ENCODE peak calls at places on chromosome 10, in ten cellular contexts. One of them, this sample, is unnamed.

GRCh38 chr10:6228647-6229046 is 25.9 kb downstream of the PFKFB3 start:
- DNase-seq in spleen: peak
- DNase-seq in A549: no peak
- DNase-seq in heart left ventricle: no peak
- DNase-seq in GM12891: no peak
- DNase-seq in sigmoid colon: no peak
- DNase-seq in endothelial cell of umbilical vein: no peak
- DNase-seq in IMR-90: no peak
- DNase-seq in suprapubic skin: no peak
- DNase-seq in transverse colon: no peak
- DNase-seq in this sample: no peak

GRCh38 chr10:78757542-78757941 is 311.2 kb upstream of the ZMIZ1 start:
- DNase-seq in spleen: peak
- DNase-seq in A549: no peak
- DNase-seq in heart left ventricle: no peak
- DNase-seq in GM12891: no peak
- DNase-seq in sigmoid colon: no peak
- DNase-seq in endothelial cell of umbilical vein: no peak
- DNase-seq in IMR-90: peak
- DNase-seq in suprapubic skin: no peak
- DNase-seq in transverse colon: no peak
- DNase-seq in this sample: no peak

GRCh38 chr10:18333616-18334015 is 193.4 kb downstream of the CACNB2 start:
- DNase-seq in spleen: no peak
- DNase-seq in A549: no peak
- DNase-seq in heart left ventricle: no peak
- DNase-seq in GM12891: no peak
- DNase-seq in sigmoid colon: no peak
- DNase-seq in endothelial cell of umbilical vein: no peak
- DNase-seq in IMR-90: no peak
- DNase-seq in suprapubic skin: no peak
- DNase-seq in transverse colon: no peak
- DNase-seq in this sample: no peak

GRCh38 chr10:603745-604144 is 85.7 kb downstream of the DIP2C start:
- DNase-seq in spleen: no peak
- DNase-seq in A549: no peak
- DNase-seq in heart left ventricle: no peak
- DNase-seq in GM12891: no peak
- DNase-seq in sigmoid colon: peak
- DNase-seq in endothelial cell of umbilical vein: no peak
- DNase-seq in IMR-90: no peak
- DNase-seq in suprapubic skin: no peak
- DNase-seq in transverse colon: no peak
- DNase-seq in this sample: no peak

GRCh38 chr10:103507235-103508191 is 14.0 kb downstream of the NEURL1 start:
- DNase-seq in spleen: peak
- DNase-seq in A549: no peak
- DNase-seq in heart left ventricle: no peak
- DNase-seq in GM12891: no peak
- DNase-seq in sigmoid colon: no peak
- DNase-seq in endothelial cell of umbilical vein: no peak
- DNase-seq in IMR-90: no peak
- DNase-seq in suprapubic skin: peak
- DNase-seq in transverse colon: no peak
- DNase-seq in this sample: no peak

GRCh38 chr10:70328987-70329386 is 45.2 kb upstream of the NPFFR1 start:
- DNase-seq in spleen: no peak
- DNase-seq in A549: no peak
- DNase-seq in heart left ventricle: no peak
- DNase-seq in GM12891: no peak
- DNase-seq in sigmoid colon: no peak
- DNase-seq in endothelial cell of umbilical vein: no peak
- DNase-seq in IMR-90: peak
- DNase-seq in suprapubic skin: peak
- DNase-seq in transverse colon: no peak
- DNase-seq in this sample: no peak

GRCh38 chr10:17005621-17006566 is 123.7 kb downstream of the CUBN start:
- DNase-seq in spleen: no peak
- DNase-seq in A549: no peak
- DNase-seq in heart left ventricle: no peak
- DNase-seq in GM12891: no peak
- DNase-seq in sigmoid colon: no peak
- DNase-seq in endothelial cell of umbilical vein: no peak
- DNase-seq in IMR-90: no peak
- DNase-seq in suprapubic skin: no peak
- DNase-seq in transverse colon: no peak
- DNase-seq in this sample: no peak

GRCh38 chr10:80158598-80159127 is 26.1 kb downstream of the PLAC9 start:
- DNase-seq in spleen: peak
- DNase-seq in A549: peak
- DNase-seq in heart left ventricle: peak
- DNase-seq in GM12891: no peak
- DNase-seq in sigmoid colon: peak
- DNase-seq in endothelial cell of umbilical vein: peak
- DNase-seq in IMR-90: peak
- DNase-seq in suprapubic skin: no peak
- DNase-seq in transverse colon: peak
- DNase-seq in this sample: no peak

GRCh38 chr10:133139561-133140065 is 20.4 kb upstream of the KNDC1 start:
- DNase-seq in spleen: peak
- DNase-seq in A549: no peak
- DNase-seq in heart left ventricle: no peak
- DNase-seq in GM12891: no peak
- DNase-seq in sigmoid colon: peak
- DNase-seq in endothelial cell of umbilical vein: no peak
- DNase-seq in IMR-90: no peak
- DNase-seq in suprapubic skin: no peak
- DNase-seq in transverse colon: no peak
- DNase-seq in this sample: no peak

GRCh38 chr10:128027822-128028507 is 98.3 kb downstream of the MKI67 start:
- DNase-seq in spleen: no peak
- DNase-seq in A549: no peak
- DNase-seq in heart left ventricle: no peak
- DNase-seq in GM12891: no peak
- DNase-seq in sigmoid colon: peak
- DNase-seq in endothelial cell of umbilical vein: no peak
- DNase-seq in IMR-90: no peak
- DNase-seq in suprapubic skin: no peak
- DNase-seq in transverse colon: no peak
- DNase-seq in this sample: no peak

GRCh38 chr10:77531441-77532001 is 106.1 kb downstream of the KCNMA1 start:
- DNase-seq in spleen: no peak
- DNase-seq in A549: peak
- DNase-seq in heart left ventricle: no peak
- DNase-seq in GM12891: no peak
- DNase-seq in sigmoid colon: peak
- DNase-seq in endothelial cell of umbilical vein: peak
- DNase-seq in IMR-90: peak
- DNase-seq in suprapubic skin: no peak
- DNase-seq in transverse colon: no peak
- DNase-seq in this sample: no peak

GRCh38 chr10:11201911-11202310 is 184.2 kb downstream of the CELF2 start:
- DNase-seq in spleen: no peak
- DNase-seq in A549: no peak
- DNase-seq in heart left ventricle: no peak
- DNase-seq in GM12891: no peak
- DNase-seq in sigmoid colon: no peak
- DNase-seq in endothelial cell of umbilical vein: no peak
- DNase-seq in IMR-90: no peak
- DNase-seq in suprapubic skin: no peak
- DNase-seq in transverse colon: no peak
- DNase-seq in this sample: no peak

GRCh38 chr10:29083096-29083495 is 205.8 kb upstream of the LYZL1 start:
- DNase-seq in spleen: no peak
- DNase-seq in A549: no peak
- DNase-seq in heart left ventricle: no peak
- DNase-seq in GM12891: no peak
- DNase-seq in sigmoid colon: no peak
- DNase-seq in endothelial cell of umbilical vein: no peak
- DNase-seq in IMR-90: no peak
- DNase-seq in suprapubic skin: no peak
- DNase-seq in transverse colon: no peak
- DNase-seq in this sample: no peak

GRCh38 chr10:78579995-78580394 is 488.8 kb upstream of the ZMIZ1 start:
- DNase-seq in spleen: no peak
- DNase-seq in A549: no peak
- DNase-seq in heart left ventricle: peak
- DNase-seq in GM12891: no peak
- DNase-seq in sigmoid colon: peak
- DNase-seq in endothelial cell of umbilical vein: peak
- DNase-seq in IMR-90: no peak
- DNase-seq in suprapubic skin: no peak
- DNase-seq in transverse colon: peak
- DNase-seq in this sample: no peak

GRCh38 chr10:97350138-97350537 is 15.6 kb upstream of the FRAT2 start:
- DNase-seq in spleen: no peak
- DNase-seq in A549: no peak
- DNase-seq in heart left ventricle: no peak
- DNase-seq in GM12891: no peak
- DNase-seq in sigmoid colon: no peak
- DNase-seq in endothelial cell of umbilical vein: no peak
- DNase-seq in IMR-90: no peak
- DNase-seq in suprapubic skin: no peak
- DNase-seq in transverse colon: peak
- DNase-seq in this sample: no peak
- TF ChIP-seq POLR2A in spleen: no peak
- TF ChIP-seq POLR2A in A549: no peak
- TF ChIP-seq POLR2A in heart left ventricle: no peak
- TF ChIP-seq POLR2A in GM12891: no peak
- TF ChIP-seq POLR2A in sigmoid colon: no peak
- TF ChIP-seq POLR2A in endothelial cell of umbilical vein: no peak
- TF ChIP-seq POLR2A in IMR-90: no peak
- TF ChIP-seq POLR2A in suprapubic skin: no peak
- TF ChIP-seq POLR2A in transverse colon: no peak
- TF ChIP-seq POLR2A in this sample: no peak

DNA sequence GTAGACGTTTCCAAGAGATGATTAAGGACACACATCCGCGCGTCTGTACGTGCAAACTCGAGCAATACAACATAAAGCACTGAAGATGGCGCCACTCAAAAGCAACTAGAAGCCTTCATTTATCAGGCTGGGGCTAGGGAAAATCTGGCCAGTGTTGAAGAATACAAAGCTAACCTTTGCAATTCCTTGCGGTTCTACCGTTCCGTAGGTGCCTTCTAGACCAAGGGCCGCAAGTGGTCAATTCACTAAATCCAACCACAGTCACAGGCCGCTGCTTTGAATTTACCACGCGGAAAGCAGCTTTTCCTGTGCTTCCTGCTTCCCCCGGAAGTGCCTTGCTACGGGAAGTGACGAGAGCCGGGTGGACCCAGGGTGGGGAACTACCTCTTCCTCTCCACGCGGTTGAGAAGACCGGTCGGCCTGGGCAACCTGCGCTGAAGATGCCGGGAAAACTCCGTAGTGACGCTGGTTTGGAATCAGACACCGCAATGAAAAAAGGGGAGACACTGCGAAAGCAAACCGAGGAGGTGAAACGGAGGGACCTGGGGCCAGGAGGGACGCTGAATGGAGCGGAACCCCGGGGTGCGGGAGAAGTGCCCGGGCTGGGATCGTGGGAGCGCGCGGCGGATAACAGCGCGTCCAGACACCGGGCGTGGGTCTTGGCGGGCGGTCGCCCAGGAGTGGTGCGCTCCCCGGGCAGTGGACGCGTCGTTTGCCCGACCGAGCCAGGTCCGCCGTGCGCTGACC is at the start of gene DDX21:
- DNase-seq in spleen: peak
- DNase-seq in A549: peak
- DNase-seq in heart left ventricle: peak
- DNase-seq in GM12891: peak
- DNase-seq in sigmoid colon: peak
- DNase-seq in endothelial cell of umbilical vein: peak
- DNase-seq in IMR-90: peak
- DNase-seq in suprapubic skin: peak
- DNase-seq in transverse colon: peak
- DNase-seq in this sample: peak
- TF ChIP-seq POLR2A in spleen: peak
- TF ChIP-seq POLR2A in A549: peak
- TF ChIP-seq POLR2A in heart left ventricle: peak
- TF ChIP-seq POLR2A in GM12891: peak
- TF ChIP-seq POLR2A in sigmoid colon: peak
- TF ChIP-seq POLR2A in endothelial cell of umbilical vein: peak
- TF ChIP-seq POLR2A in IMR-90: peak
- TF ChIP-seq POLR2A in suprapubic skin: peak
- TF ChIP-seq POLR2A in transverse colon: peak
- TF ChIP-seq POLR2A in this sample: peak

GRCh38 chr10:60778214-60778977 is at the start of gene CDK1:
- DNase-seq in spleen: peak
- DNase-seq in A549: peak
- DNase-seq in heart left ventricle: peak
- DNase-seq in GM12891: peak
- DNase-seq in sigmoid colon: peak
- DNase-seq in endothelial cell of umbilical vein: peak
- DNase-seq in IMR-90: peak
- DNase-seq in suprapubic skin: peak
- DNase-seq in transverse colon: peak
- DNase-seq in this sample: peak
- TF ChIP-seq POLR2A in spleen: no peak
- TF ChIP-seq POLR2A in A549: peak
- TF ChIP-seq POLR2A in heart left ventricle: no peak
- TF ChIP-seq POLR2A in GM12891: peak
- TF ChIP-seq POLR2A in sigmoid colon: no peak
- TF ChIP-seq POLR2A in endothelial cell of umbilical vein: peak
- TF ChIP-seq POLR2A in IMR-90: peak
- TF ChIP-seq POLR2A in suprapubic skin: no peak
- TF ChIP-seq POLR2A in transverse colon: no peak
- TF ChIP-seq POLR2A in this sample: peak

GRCh38 chr10:131685576-131685975 is 215.2 kb upstream of the PPP2R2D start:
- DNase-seq in spleen: peak
- DNase-seq in A549: no peak
- DNase-seq in heart left ventricle: no peak
- DNase-seq in GM12891: no peak
- DNase-seq in sigmoid colon: peak
- DNase-seq in endothelial cell of umbilical vein: no peak
- DNase-seq in IMR-90: no peak
- DNase-seq in suprapubic skin: no peak
- DNase-seq in transverse colon: no peak
- DNase-seq in this sample: no peak

GRCh38 chr10:131683281-131683861 is 217.4 kb upstream of the PPP2R2D start:
- DNase-seq in spleen: peak
- DNase-seq in A549: no peak
- DNase-seq in heart left ventricle: no peak
- DNase-seq in GM12891: no peak
- DNase-seq in sigmoid colon: peak
- DNase-seq in endothelial cell of umbilical vein: no peak
- DNase-seq in IMR-90: no peak
- DNase-seq in suprapubic skin: no peak
- DNase-seq in transverse colon: no peak
- DNase-seq in this sample: no peak

GRCh38 chr10:131684976-131685375 is 215.8 kb upstream of the PPP2R2D start:
- DNase-seq in spleen: peak
- DNase-seq in A549: no peak
- DNase-seq in heart left ventricle: no peak
- DNase-seq in GM12891: no peak
- DNase-seq in sigmoid colon: peak
- DNase-seq in endothelial cell of umbilical vein: no peak
- DNase-seq in IMR-90: no peak
- DNase-seq in suprapubic skin: no peak
- DNase-seq in transverse colon: no peak
- DNase-seq in this sample: no peak

GRCh38 chr10:131682271-131682962 is 218.4 kb upstream of the PPP2R2D start:
- DNase-seq in spleen: no peak
- DNase-seq in A549: no peak
- DNase-seq in heart left ventricle: no peak
- DNase-seq in GM12891: no peak
- DNase-seq in sigmoid colon: peak
- DNase-seq in endothelial cell of umbilical vein: no peak
- DNase-seq in IMR-90: no peak
- DNase-seq in suprapubic skin: no peak
- DNase-seq in transverse colon: no peak
- DNase-seq in this sample: no peak

GRCh38 chr10:131683941-131684340 is 216.9 kb upstream of the PPP2R2D start:
- DNase-seq in spleen: no peak
- DNase-seq in A549: no peak
- DNase-seq in heart left ventricle: no peak
- DNase-seq in GM12891: no peak
- DNase-seq in sigmoid colon: peak
- DNase-seq in endothelial cell of umbilical vein: no peak
- DNase-seq in IMR-90: no peak
- DNase-seq in suprapubic skin: no peak
- DNase-seq in transverse colon: no peak
- DNase-seq in this sample: no peak
- TF ChIP-seq POLR2A in spleen: no peak
- TF ChIP-seq POLR2A in A549: no peak
- TF ChIP-seq POLR2A in heart left ventricle: no peak
- TF ChIP-seq POLR2A in GM12891: no peak
- TF ChIP-seq POLR2A in sigmoid colon: no peak
- TF ChIP-seq POLR2A in endothelial cell of umbilical vein: no peak
- TF ChIP-seq POLR2A in IMR-90: no peak
- TF ChIP-seq POLR2A in suprapubic skin: no peak
- TF ChIP-seq POLR2A in transverse colon: no peak
- TF ChIP-seq POLR2A in this sample: no peak